ENCODE peak calls at places on chromosomes 16 and 17, in five cellular contexts. O, E, S, C and R are unnamed samples. For H3K4me1, the result is how much of the 10 kb centered on the place peaks cover.

GRCh38 chr16:11297492-11298142 is 16.5 kb upstream of the PRM1 start:
- DNase-seq in E (peak), S (peak), O (peak), C (no peak), R (peak)

GRCh38 chr17:31381165-31381668 is 10.3 kb upstream of the RAB11FIP4 start:
- DNase-seq in E (no peak), S (no peak), O (no peak), C (no peak), R (no peak)

GRCh38 chr16:28189237-28189636 is 22.5 kb downstream of the XPO6 start:
- DNase-seq in E (no peak), C (no peak), O (no peak), S (no peak), R (peak)

GRCh38 chr17:50257574-50258224 is 16.6 kb upstream of the TMEM92 start:
- DNase-seq in S (no peak), E (peak), C (no peak), O (no peak), R (no peak)

GRCh38 chr16:17899141-17899540 is 428.4 kb upstream of the XYLT1 start:
- DNase-seq in E (no peak), S (no peak), C (no peak), O (no peak), R (no peak)

GRCh38 chr16:8583199-8583598 is 7.1 kb downstream of the TMEM114 start:
- DNase-seq in C (no peak), E (no peak), O (no peak), S (no peak), R (no peak)

GRCh38 chr17:77826132-77826873 is 132.2 kb upstream of the TNRC6C start:
- DNase-seq in S (no peak), E (no peak), C (no peak), O (peak), R (no peak)

GRCh38 chr17:46831573-46832305 is 13.2 kb upstream of the WNT3 start:
- DNase-seq in O (no peak), C (no peak), S (no peak), E (no peak), R (no peak)

GRCh38 chr16:73057369-73058210 is 9.7 kb upstream of the ZFHX3 start:
- DNase-seq in C (peak), O (no peak), E (no peak), S (peak), R (no peak)

GRCh38 chr16:57639172-57639571 is 10.7 kb downstream of the ADGRG1 start:
- DNase-seq in S (peak), C (peak), O (peak), E (peak), R (no peak)

GRCh38 chr16:88688013-88688778 is 1.9 kb upstream of the SNAI3 start:
- DNase-seq in E (no peak), S (peak), O (no peak), C (no peak), R (no peak)

GRCh38 chr17:20098314-20098713 is 89.2 kb downstream of the SPECC1 start:
- DNase-seq in O (no peak), E (peak), S (no peak), C (no peak), R (no peak)

GRCh38 chr17:4892499-4893221 is 6.7 kb upstream of the C17orf107 start:
- DNase-seq in C (no peak), E (no peak), O (peak), S (no peak), R (no peak)

GRCh38 chr17:83099570-83100181 is 20.3 kb downstream of the METRNL start:
- DNase-seq in C (no peak), S (peak), E (no peak), O (no peak), R (no peak)

GRCh38 chr16:73058221-73058615 is 10.3 kb upstream of the ZFHX3 start:
- DNase-seq in S (peak), E (no peak), O (no peak), C (peak), R (no peak)

GRCh38 chr16:57695378-57696054 is 910 bp downstream of the DRC7 start:
- DNase-seq in C (no peak), E (no peak), O (no peak), S (no peak), R (no peak)

GRCh38 chr17:29399634-29400033 is 9.5 kb downstream of the TAOK1 start:
- DNase-seq in E (no peak), O (no peak), C (no peak), S (no peak), R (no peak)

GRCh38 chr16:73210686-73211085 is 162.8 kb upstream of the ZFHX3 start:
- DNase-seq in C (no peak), E (no peak), S (no peak), O (no peak), R (no peak)

GRCh38 chr17:68326681-68327080 is 35.4 kb downstream of the ARSG start:
- DNase-seq in S (no peak), C (no peak), O (no peak), E (no peak), R (no peak)

GRCh38 chr17:43171761-43172487 is 910 bp downstream of the NBR1 start:
- DNase-seq in O (no peak), C (no peak), E (peak), S (peak), R (peak)

GRCh38 chr17:229130-229944 is 47.9 kb upstream of the DOC2B start:
- DNase-seq in E (no peak), S (peak), C (no peak), O (peak), R (no peak)

GRCh38 chr16:80932725-80933124 is 74.0 kb downstream of the CMC2 start:
- DNase-seq in S (peak), E (peak), O (no peak), C (no peak), R (no peak)

GRCh38 chr17:55159251-55159650 is 105.5 kb upstream of the HLF start:
- DNase-seq in O (no peak), C (no peak), S (no peak), E (no peak), R (no peak)

GRCh38 chr16:49491736-49492089 is 118.1 kb downstream of the C16orf78 start:
- DNase-seq in C (no peak), S (no peak), E (peak), O (peak), R (no peak)

GRCh38 chr17:16486373-16487250 is 5.4 kb downstream of the LRRC75A start:
- DNase-seq in C (no peak), O (no peak), S (peak), E (peak), R (no peak)

GRCh38 chr16:47956881-47957280 is 198.9 kb downstream of the ABCC12 start:
- DNase-seq in O (no peak), S (no peak), E (no peak), C (no peak), R (no peak)

GRCh38 chr16:47958726-47959125 is 197.1 kb downstream of the ABCC12 start:
- DNase-seq in S (no peak), O (no peak), C (no peak), E (no peak), R (no peak)
- H3K4me1 ChIP-seq in S (under half), O (under half), C (under half), E (under half), R (under half)

DNA sequence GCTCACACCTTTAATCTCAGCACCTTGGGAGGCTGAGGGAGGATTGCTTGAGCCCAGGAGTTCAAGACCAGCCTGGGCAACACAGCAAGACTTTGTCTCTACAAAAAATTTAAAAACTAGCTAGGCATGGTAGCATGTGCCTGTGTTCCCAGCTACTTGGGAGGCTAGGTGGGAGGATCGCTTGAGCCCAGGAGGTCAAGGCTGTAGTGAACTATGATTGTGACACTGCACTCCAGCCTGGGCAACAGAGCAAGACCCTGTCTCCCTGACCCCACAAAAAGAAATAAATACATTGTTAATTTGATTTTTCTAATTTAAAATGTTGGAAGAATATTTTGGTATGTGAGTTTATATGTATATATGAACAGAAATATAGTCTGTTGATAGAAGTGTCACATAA is 22.4 kb upstream of the PHAF1 start:
- DNase-seq in S (no peak), O (no peak), E (no peak), C (no peak), R (no peak)
- H3K27ac ChIP-seq in S (no peak), O (no peak), E (no peak), C (no peak), R (no peak)

DNA sequence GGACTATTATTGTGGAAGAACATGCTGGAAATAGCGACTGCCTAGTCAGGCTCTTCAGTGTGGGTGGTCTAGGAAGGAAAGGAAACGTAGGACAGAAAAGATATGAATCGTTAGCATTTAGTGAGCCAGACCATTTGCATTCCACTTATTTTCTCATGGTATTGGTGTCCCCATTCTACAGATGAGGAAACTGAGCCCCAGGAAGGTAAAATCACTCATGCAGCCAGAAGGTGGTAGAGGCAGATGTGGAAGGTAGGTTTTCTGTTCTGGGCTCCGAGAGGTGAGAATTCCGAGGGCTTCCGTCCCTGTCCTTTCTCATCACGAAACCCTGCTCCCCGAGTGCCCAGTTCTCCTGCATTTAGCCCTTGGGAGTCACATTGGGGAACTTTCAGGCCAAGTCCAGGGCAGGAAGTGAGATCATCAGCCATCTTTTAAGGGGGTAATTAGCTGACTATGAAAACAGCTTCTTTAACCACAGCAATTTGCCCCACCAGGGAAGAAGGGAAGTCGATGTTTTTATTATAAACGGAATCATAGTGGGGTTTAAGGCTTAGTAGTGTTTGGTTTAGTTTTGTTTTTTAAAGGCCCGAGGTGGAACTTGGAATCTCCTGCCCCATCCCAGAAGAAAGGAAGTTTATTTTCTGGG is 110.7 kb upstream of the IRX3 start:
- DNase-seq in O (no peak), E (no peak), C (no peak), S (no peak), R (no peak)
- H3K4me3 ChIP-seq in O (no peak), E (no peak), C (no peak), S (no peak), R (no peak)

GRCh38 chr17:57445772-57446472 is 189.6 kb downstream of the MSI2 start:
- DNase-seq in E (no peak), O (no peak), S (no peak), C (no peak), R (no peak)

GRCh38 chr17:57443781-57444180 is 187.5 kb downstream of the MSI2 start:
- DNase-seq in S (no peak), O (no peak), C (no peak), E (no peak), R (no peak)

GRCh38 chr17:57444632-57445031 is 188.3 kb downstream of the MSI2 start:
- DNase-seq in S (no peak), O (no peak), C (no peak), E (no peak), R (no peak)

GRCh38 chr17:57442914-57443571 is 186.7 kb downstream of the MSI2 start:
- DNase-seq in E (peak), C (no peak), S (peak), O (peak), R (peak)

DNA sequence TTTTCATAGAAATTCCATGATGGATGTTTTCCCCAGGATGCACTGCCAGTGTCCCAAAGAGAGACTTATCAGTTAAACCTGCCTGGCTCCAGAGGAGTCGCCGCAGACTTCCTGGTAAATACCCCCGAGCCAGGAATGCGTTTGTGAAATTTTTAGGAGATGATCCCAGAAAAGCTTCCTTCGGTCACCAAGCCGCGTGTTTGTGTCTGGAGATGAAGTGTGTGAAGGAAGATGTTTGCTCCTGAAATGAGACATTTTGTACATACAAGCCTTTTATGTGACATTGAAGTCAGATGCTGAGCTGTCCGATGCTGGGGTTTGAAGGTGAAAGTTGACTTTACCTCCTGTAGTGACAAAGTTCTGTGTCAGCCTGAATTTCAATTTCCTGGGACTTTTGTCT is 188.7 kb downstream of the MSI2 start:
- DNase-seq in C (no peak), S (no peak), O (no peak), E (no peak), R (no peak)
- H3K4me1 ChIP-seq in C (half or more), S (half or more), O (under half), E (half or more), R (half or more)